ENCODE peak calls at places on chromosomes 4 and X, in four cellular contexts. W is fibroblast of mammary gland; K is CD8-positive, alpha-beta T cell; U is choroid plexus epithelial cell. M is an unnamed sample.

GRCh38 chr4:122602277-122603142 is 18.4 kb downstream of the IL21 start:
- DNase-seq in W (peak; percentile 71), K (no peak), U (peak; percentile 74), M (no peak)

GRCh38 chr4:124566030-124566429 is 146.5 kb downstream of the ANKRD50 start:
- DNase-seq in W (no peak), K (no peak), U (no peak), M (no peak)

GRCh38 chr4:53576676-53577372 is 14.5 kb downstream of the LNX1 start:
- DNase-seq in W (peak; percentile 22), K (no peak), U (peak; percentile 66), M (no peak)

GRCh38 chr4:153668647-153669046 is 15.4 kb upstream of the TLR2 start:
- DNase-seq in W (peak; percentile 42), K (no peak), U (no peak), M (no peak)

GRCh38 chr4:77605210-77605902 is at the start of gene CXCL13:
- DNase-seq in W (no peak), K (no peak), U (no peak), M (no peak)

GRCh38 chr4:110165382-110166285 is 32.8 kb downstream of the ELOVL6 start:
- DNase-seq in W (peak; percentile 84), K (peak; percentile 53), U (peak; percentile 82), M (peak; percentile 47)

GRCh38 chr4:15914291-15914690 is 24.2 kb downstream of the FGFBP1 start:
- DNase-seq in W (peak; percentile 36), K (no peak), U (no peak), M (no peak)

GRCh38 chr4:1723131-1723801 is 1.9 kb downstream of the TACC3 start:
- DNase-seq in W (no peak), K (peak; percentile 58), U (no peak), M (no peak)

GRCh38 chr4:112185740-112186670 is 40.8 kb downstream of the FAM241A start:
- DNase-seq in W (peak; percentile 15), K (no peak), U (peak; percentile 75), M (no peak)

DNA sequence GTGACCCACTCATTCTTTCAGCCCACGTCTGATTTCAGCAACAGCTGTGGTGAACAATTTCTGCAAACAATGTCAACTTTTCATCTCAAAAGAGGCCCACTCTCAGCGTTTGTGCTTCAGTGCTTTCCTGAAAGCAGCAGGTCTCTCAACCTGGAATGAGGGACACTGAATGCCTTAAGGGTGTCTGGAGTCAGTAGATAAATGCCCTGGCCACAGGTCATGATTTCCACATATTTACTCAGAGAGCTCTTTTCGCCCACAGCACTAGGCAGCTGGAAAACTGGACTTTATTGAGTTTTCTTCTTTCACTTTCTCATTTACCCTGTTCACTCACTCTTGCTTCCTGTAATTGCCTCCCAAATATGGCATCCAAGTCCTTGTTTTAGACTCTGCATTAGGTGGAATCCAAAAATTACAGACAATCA is 52.8 kb downstream of the NPFFR2 start:
- DNase-seq in W (no peak), K (no peak), U (no peak), M (no peak)
- H3K4me3 ChIP-seq in W (no peak overlapping the region), K (no peak overlapping the region), U (no peak overlapping the region), M (no peak overlapping the region)

DNA sequence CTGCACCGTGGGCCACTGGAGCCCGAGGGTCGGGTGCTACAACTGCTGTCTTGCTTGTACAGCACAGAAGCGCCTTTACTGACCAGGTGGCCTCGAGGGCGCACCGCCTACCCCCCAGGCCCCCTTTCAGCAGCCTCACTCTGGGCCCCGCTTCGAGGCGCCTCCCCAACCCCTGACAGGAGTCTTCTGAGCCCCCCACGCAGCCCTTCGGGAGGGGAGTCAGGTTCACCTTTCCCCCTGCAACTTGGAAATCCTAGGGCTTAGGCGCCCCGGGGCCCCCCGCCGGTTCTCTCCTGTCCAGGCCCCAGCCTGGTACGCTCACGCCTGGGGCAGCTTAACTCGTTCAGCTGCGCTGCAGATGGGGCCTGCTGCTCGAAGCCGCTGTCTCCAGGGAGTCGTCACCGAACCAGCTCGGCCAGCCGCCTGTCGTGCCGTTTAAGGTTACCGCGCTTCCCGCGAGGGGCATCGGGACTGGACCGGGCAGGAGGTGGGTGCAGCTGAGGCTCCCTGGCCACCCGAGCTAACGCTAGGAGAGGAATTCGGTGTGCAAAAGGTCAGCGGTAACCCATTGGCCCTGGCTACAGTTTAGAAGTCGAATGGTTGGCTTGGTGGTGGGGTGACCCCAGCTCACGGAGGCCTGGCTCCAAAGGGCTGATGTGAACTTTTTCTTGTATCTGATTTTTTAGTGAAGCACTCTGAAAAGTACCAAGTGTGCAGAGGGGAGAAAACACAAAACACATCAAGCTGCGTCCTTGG is 58.9 kb upstream of the BCOR start:
- DNase-seq in W (no peak), K (no peak), U (no peak), M (no peak)
- H3K4me3 ChIP-seq in W (no peak overlapping the region), K (no peak overlapping the region), U (no peak overlapping the region), M (no peak overlapping the region)

DNA sequence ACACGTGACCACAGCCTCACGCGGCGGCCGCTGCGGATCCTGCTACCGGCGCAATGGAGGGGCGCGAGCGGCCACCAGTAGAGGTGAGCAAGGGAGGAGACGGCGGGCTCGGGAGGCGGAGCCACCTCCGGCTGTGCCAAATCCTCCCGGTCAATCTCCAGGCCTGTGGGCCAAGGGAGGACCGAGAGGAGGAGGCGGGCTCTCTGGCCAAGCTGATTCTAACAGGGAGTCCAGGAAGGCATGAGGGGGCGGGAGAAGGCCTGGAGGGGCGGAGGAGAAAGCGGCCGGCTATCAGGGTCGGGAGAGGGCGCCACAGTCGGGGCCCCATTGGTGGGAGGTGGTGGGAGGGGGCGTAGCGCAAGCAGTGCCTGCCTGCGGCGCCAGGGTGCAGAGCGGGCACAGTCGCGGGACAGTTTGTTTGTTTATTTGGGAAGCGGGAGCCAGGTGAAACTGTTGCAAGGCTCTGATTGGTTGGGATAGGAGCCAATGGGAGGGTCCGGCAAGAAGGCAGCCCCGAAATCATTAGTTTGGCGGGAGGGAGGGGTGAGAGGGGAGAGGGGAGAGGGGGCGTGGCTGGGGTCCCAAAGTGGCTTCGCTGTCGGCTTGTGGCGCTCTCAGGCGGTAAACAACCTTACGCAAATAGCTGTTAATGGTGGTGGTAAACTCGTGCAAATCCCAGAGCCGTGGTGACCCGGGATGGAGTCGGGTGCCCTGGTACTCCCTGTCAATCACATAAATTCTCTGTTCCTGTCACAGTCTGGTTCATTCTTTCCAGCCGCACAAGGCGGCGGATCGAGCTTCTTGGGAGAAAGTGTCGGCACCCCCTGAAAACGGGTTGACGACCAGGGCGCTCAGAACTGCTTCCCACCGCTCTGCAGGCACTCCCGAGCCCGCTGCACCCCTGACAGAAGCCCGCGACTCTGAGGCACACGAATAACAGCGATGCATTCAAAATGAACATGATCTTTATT is at the start of gene IRS4:
- DNase-seq in W (peak; percentile 2), K (no peak), U (peak; percentile 4), M (no peak)
- H3K4me3 ChIP-seq in W (peak within 1 kb of the TSS; percentile 15), K (no peak within 1 kb of the TSS), U (peak within 1 kb of the TSS; percentile 41), M (peak within 1 kb of the TSS; percentile 45)

DNA sequence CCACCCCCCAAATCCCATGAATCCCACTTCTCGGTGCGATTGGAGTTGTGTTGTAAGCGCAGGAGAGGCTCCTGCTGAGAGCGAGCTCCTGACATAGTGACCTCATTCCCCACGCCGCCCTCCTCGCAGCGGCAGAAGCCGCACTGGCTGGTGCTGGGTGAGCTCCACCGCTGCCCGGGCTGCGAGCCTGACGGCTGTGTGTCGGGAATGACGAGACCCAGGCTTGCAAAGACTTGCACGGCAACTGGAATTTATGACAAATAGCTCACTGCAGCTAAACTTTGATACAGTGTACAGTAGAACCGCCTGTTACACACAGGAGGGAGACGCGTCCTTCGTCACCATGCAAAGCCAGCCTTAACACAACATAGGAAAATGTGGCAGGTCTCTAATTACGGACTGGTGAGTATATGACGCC is 82.4 kb downstream of the STOX2 start:
- DNase-seq in W (peak; percentile 77), K (no peak), U (peak; percentile 71), M (peak; percentile 68)
- H3K4me3 ChIP-seq in W (peak overlapping the region; percentile 38), K (no peak overlapping the region), U (peak overlapping the region; percentile 49), M (peak overlapping the region; percentile 44)